ENCODE peak calls at places on chromosomes 3 and 15, in ten cellular contexts. I is sigmoid colon; A is esophagus squamous epithelium; E is NT2/D1; U is spleen; B is CD8-positive, alpha-beta memory T cell; C is astrocyte of the spinal cord; G is HFF-Myc; P is A549; D is AG04449. W is an unnamed sample.

GRCh38 chr15:73295630-73296286 is 73.0 kb downstream of the HCN4 start:
- DNase-seq in E (no peak), B (no peak), I (no peak), U (no peak), G (no peak), P (no peak), D (no peak), A (no peak), C (no peak), W (no peak)

GRCh38 chr3:46986782-46987484 is 7.5 kb downstream of the NBEAL2 start:
- DNase-seq in U (peak; percentile 78), I (no peak), A (no peak), C (no peak), D (no peak), G (no peak), E (no peak), P (no peak), B (no peak), W (no peak)

GRCh38 chr15:36362508-36362907 is 216.9 kb upstream of the CDIN1 start:
- DNase-seq in P (no peak), B (no peak), C (no peak), D (no peak), E (no peak), A (no peak), U (no peak), G (no peak), I (no peak), W (no peak)

GRCh38 chr15:62307551-62307950 is 142.5 kb upstream of the C2CD4B start:
- DNase-seq in U (no peak), P (no peak), B (no peak), E (no peak), G (no peak), I (no peak), A (no peak), D (peak; percentile 59), C (peak; percentile 51), W (no peak)

GRCh38 chr15:50107157-50107556 is 11.9 kb downstream of the ATP8B4 start:
- DNase-seq in B (no peak), D (no peak), I (no peak), C (no peak), E (no peak), A (no peak), P (no peak), U (no peak), G (no peak), W (no peak)

GRCh38 chr15:24848050-24848449 is 106.7 kb upstream of the SNRPN start:
- DNase-seq in U (no peak), B (no peak), A (no peak), E (no peak), D (no peak), I (peak; percentile 66), C (peak; percentile 52), G (no peak), P (peak; percentile 62), W (peak; percentile 9)

GRCh38 chr3:195182470-195182795 is 88.5 kb downstream of the XXYLT1 start:
- DNase-seq in E (no peak), P (no peak), U (no peak), A (no peak), B (no peak), C (peak; percentile 63), G (no peak), D (no peak), I (peak; percentile 69), W (no peak)

GRCh38 chr3:46923559-46924350 is 46.2 kb downstream of the PTH1R start:
- DNase-seq in D (no peak), A (no peak), B (no peak), G (no peak), I (peak; percentile 64), C (peak; percentile 32), P (peak; percentile 37), U (peak; percentile 85), E (no peak), W (no peak)

GRCh38 chr3:55723653-55724406 is 236.7 kb upstream of the WNT5A start:
- DNase-seq in G (no peak), D (no peak), P (no peak), B (no peak), C (no peak), U (no peak), A (no peak), E (no peak), I (no peak), W (no peak)

GRCh38 chr3:13530241-13531009 is 18.5 kb upstream of the FBLN2 start:
- DNase-seq in U (peak; percentile 41), E (no peak), I (no peak), D (no peak), A (no peak), P (no peak), C (no peak), B (no peak), G (no peak), W (no peak)

GRCh38 chr3:73502609-73503560 is 121.9 kb downstream of the PDZRN3 start:
- DNase-seq in P (peak; percentile 76), B (no peak), G (peak; percentile 44), I (peak; percentile 84), A (no peak), C (peak; percentile 86), D (peak; percentile 77), E (peak; percentile 86), U (peak; percentile 81), W (peak; percentile 86)

GRCh38 chr3:64460877-64461276 is 226.9 kb downstream of the ADAMTS9 start:
- DNase-seq in G (no peak), A (no peak), I (no peak), U (no peak), C (peak; percentile 88), D (peak; percentile 93), E (no peak), P (no peak), B (no peak), W (peak; percentile 65)

GRCh38 chr15:63238796-63239195 is 38.6 kb upstream of the APH1B start:
- DNase-seq in U (no peak), I (no peak), A (no peak), B (no peak), P (no peak), E (no peak), G (no peak), D (no peak), C (peak; percentile 60), W (peak; percentile 57)

GRCh38 chr3:136844726-136845125 is 17.3 kb upstream of the NCK1 start:
- DNase-seq in C (no peak), U (no peak), B (no peak), G (no peak), A (no peak), E (no peak), D (no peak), I (no peak), P (no peak), W (no peak)

GRCh38 chr3:195897081-195897852 is 11.1 kb downstream of the TNK2 start:
- DNase-seq in I (peak; percentile 77), P (peak; percentile 30), U (peak; percentile 79), D (no peak), A (no peak), E (no peak), G (no peak), B (no peak), C (peak; percentile 68), W (no peak)

GRCh38 chr3:68957895-68958294 is 25.5 kb upstream of the TAFA4 start:
- DNase-seq in C (no peak), G (no peak), A (no peak), D (no peak), I (no peak), U (no peak), B (no peak), E (no peak), P (no peak), W (no peak)

GRCh38 chr3:111861396-111861795 is 2.3 kb downstream of the PHLDB2 start:
- DNase-seq in B (no peak), I (no peak), D (no peak), E (no peak), C (peak; percentile 40), G (no peak), U (no peak), P (no peak), A (no peak), W (no peak)

GRCh38 chr3:119308355-119308754 is 14.2 kb downstream of the ARHGAP31 start:
- DNase-seq in I (no peak), C (no peak), A (no peak), E (no peak), B (no peak), U (no peak), D (no peak), G (no peak), P (no peak), W (no peak)

DNA sequence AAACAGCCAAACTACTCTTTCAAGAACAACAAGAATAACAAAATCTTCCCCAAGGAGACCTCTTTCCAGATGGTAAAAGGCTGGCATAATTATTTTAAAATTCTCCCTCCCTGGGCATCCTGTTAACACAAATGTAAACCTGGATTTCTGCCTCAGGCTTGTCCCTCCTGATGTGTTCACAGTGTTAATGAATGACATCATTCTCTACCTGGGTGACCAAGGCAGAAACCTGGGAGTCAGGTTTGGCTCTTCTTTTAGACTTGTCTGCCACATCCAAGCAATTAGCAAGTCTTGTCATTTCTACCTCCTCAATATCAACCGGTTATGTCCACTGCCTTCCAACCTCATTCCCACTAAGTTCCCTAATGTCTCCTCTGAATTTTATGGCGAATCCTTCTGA is 368.7 kb upstream of the TBL1XR1 start:
- DNase-seq in A (no peak), E (no peak), I (no peak), P (no peak), G (no peak), U (no peak), C (no peak), B (no peak), D (no peak), W (no peak)
- H3K4me3 ChIP-seq in A (no peak overlapping the region), E (no peak overlapping the region), I (no peak overlapping the region), P (no peak overlapping the region), G (no peak overlapping the region), U (no peak overlapping the region), C (no peak overlapping the region), B (no peak overlapping the region), D (no peak overlapping the region), W (no peak overlapping the region)

GRCh38 chr3:43163895-43164493 is 58.1 kb upstream of the POMGNT2 start:
- DNase-seq in D (no peak), G (no peak), B (no peak), P (no peak), E (no peak), I (no peak), A (no peak), C (no peak), U (no peak), W (no peak)
- H3K4me3 ChIP-seq in D (no peak overlapping the region), G (no peak overlapping the region), B (no peak overlapping the region), P (no peak overlapping the region), E (no peak overlapping the region), I (no peak overlapping the region), A (no peak overlapping the region), C (no peak overlapping the region), U (no peak overlapping the region), W (no peak overlapping the region)

GRCh38 chr3:151276038-151277027 is 2.0 kb downstream of the P2RY14 start:
- DNase-seq in U (peak; percentile 76), P (no peak), G (no peak), E (no peak), B (peak; percentile 7), C (no peak), D (no peak), I (no peak), A (no peak), W (no peak)
- H3K4me3 ChIP-seq in U (no peak overlapping the region), P (no peak overlapping the region), G (no peak overlapping the region), E (no peak overlapping the region), B (no peak overlapping the region), C (no peak overlapping the region), D (no peak overlapping the region), I (peak overlapping the region; percentile 25), A (no peak overlapping the region), W (no peak overlapping the region)

DNA sequence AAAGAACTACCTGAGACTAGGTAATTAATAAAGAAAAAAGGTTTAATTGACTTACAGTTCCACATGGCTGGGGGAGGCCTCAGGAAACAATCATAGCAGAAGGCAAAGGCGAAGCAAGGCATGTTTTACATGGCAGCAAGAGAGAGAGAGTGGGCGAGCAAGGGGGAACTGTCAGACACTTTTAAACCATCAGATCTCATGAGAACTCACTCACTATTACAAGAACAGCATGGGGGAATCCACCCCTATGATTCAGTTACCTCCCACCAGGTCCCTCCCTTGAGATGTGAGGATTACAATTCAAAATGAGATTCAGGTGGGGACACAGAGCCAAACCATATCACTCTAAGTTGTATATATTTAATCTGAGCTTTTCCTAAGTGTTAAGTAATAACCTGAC is 79.0 kb upstream of the MLF1 start:
- DNase-seq in U (no peak), C (no peak), P (no peak), D (no peak), G (no peak), A (no peak), I (no peak), E (no peak), B (no peak), W (no peak)
- H3K4me3 ChIP-seq in U (no peak overlapping the region), C (no peak overlapping the region), P (no peak overlapping the region), D (no peak overlapping the region), G (no peak overlapping the region), A (no peak overlapping the region), I (no peak overlapping the region), E (no peak overlapping the region), B (no peak overlapping the region), W (no peak overlapping the region)

W was measured in astrocyte of the cerebellum.